ENCODE peak calls at places on chromosomes 2 and 18, in four cellular contexts. W is AML-193; P is substantia nigra; I is activated effector memory CD4-positive, alpha-beta T cell treated with Interleukin-2 at 50 U/mL for 16 hours. K is an unnamed sample.
A peak's percentile ranks its signal among the peaks of the same experiment; 100 is the strongest.

GRCh38 chr2:16716051-16716450 is 50.4 kb upstream of the CYRIA start:
- DNase-seq in I (no peak), W (no peak), P (no peak), K (no peak)

GRCh38 chr2:12244070-12244469 is 472.7 kb upstream of the TRIB2 start:
- DNase-seq in I (no peak), W (no peak), P (no peak), K (no peak)

GRCh38 chr2:175597286-175597685 is 404.8 kb downstream of the LNPK start:
- DNase-seq in I (no peak), W (no peak), P (no peak), K (no peak)

GRCh38 chr2:86062043-86062442 is 43.6 kb downstream of the POLR1A start:
- DNase-seq in W (no peak), I (no peak), P (no peak), K (no peak)

GRCh38 chr2:232321156-232321816 is 57.3 kb upstream of the ALPP start:
- DNase-seq in P (no peak), I (peak; percentile 33), W (no peak), K (no peak)

GRCh38 chr2:160305081-160305750 is 105.1 kb upstream of the ITGB6 start:
- DNase-seq in P (no peak), I (no peak), W (no peak), K (no peak)

GRCh38 chr18:28123401-28124030 is 53.4 kb downstream of the CDH2 start:
- DNase-seq in P (no peak), I (no peak), W (no peak), K (no peak)

GRCh38 chr2:25252291-25253152 is 84.1 kb upstream of the POMC start:
- DNase-seq in P (no peak), W (peak; percentile 31), I (peak; percentile 39), K (peak; percentile 56)

GRCh38 chr2:54274781-54275242 is 18.8 kb upstream of the TSPYL6 start:
- DNase-seq in I (no peak), W (no peak), P (no peak), K (no peak)

GRCh38 chr18:50917021-50917420 is 38.1 kb downstream of the ME2 start:
- DNase-seq in P (no peak), I (no peak), W (no peak), K (no peak)

GRCh38 chr2:45199973-45200372 is 190.7 kb upstream of the SIX2 start:
- DNase-seq in P (no peak), W (no peak), I (no peak), K (no peak)

GRCh38 chr2:191878576-191879298 is 31.8 kb upstream of the CAVIN2 start:
- DNase-seq in I (no peak), P (no peak), W (no peak), K (no peak)

GRCh38 chr2:1721706-1722483 is 22.4 kb downstream of the PXDN start:
- DNase-seq in P (no peak), I (no peak), W (no peak), K (no peak)

GRCh38 chr2:119230630-119231185 is 7.1 kb downstream of the STEAP3 start:
- DNase-seq in P (no peak), I (no peak), W (no peak), K (no peak)

GRCh38 chr2:217329023-217329431 is 469.2 kb upstream of the TNP1 start:
- DNase-seq in W (no peak), I (no peak), P (no peak), K (no peak)

GRCh38 chr2:46098606-46099005 is 198.6 kb upstream of the EPAS1 start:
- DNase-seq in W (no peak), P (no peak), I (no peak), K (no peak)

GRCh38 chr2:120343433-120344105 is 2.4 kb upstream of the INHBB start:
- DNase-seq in I (peak; percentile 21), W (no peak), P (peak; percentile 55), K (peak; percentile 41)

GRCh38 chr18:8734496-8734895 is 29.1 kb downstream of the MTCL1 start:
- DNase-seq in I (no peak), P (no peak), W (no peak), K (no peak)

GRCh38 chr2:231679131-231679530 is 29.2 kb upstream of the PTMA start:
- DNase-seq in I (no peak), P (no peak), W (no peak), K (no peak)

GRCh38 chr2:164495491-164496223 is 125.6 kb downstream of the GRB14 start:
- DNase-seq in I (no peak), W (no peak), P (peak; percentile 24), K (no peak)

GRCh38 chr2:74462786-74463105 is 2.4 kb downstream of the MOGS start:
- DNase-seq in P (no peak), I (no peak), W (no peak), K (no peak)